ENCODE peak calls at places on chromosomes 16 and 17, in four cellular contexts. One of them, this sample, is unnamed. For H3K4me1, the result is how much of the 10 kb centered on the place peaks cover.

GRCh38 chr17:6239237-6239798 is 169.1 kb downstream of the WSCD1 start:
- DNase-seq in HCT116: no peak
- DNase-seq in HepG2: no peak
- DNase-seq in K562: no peak
- DNase-seq in this sample: no peak

GRCh38 chr17:4478318-4478830 is 20.3 kb upstream of the SPNS2 start:
- DNase-seq in HCT116: no peak
- DNase-seq in HepG2: no peak
- DNase-seq in K562: no peak
- DNase-seq in this sample: no peak

GRCh38 chr16:83403751-83404150 is 404.0 kb upstream of the HSBP1 start:
- DNase-seq in HCT116: no peak
- DNase-seq in HepG2: no peak
- DNase-seq in K562: no peak
- DNase-seq in this sample: no peak

GRCh38 chr17:81371910-81372760 is 23.1 kb upstream of the BAHCC1 start:
- DNase-seq in HCT116: peak
- DNase-seq in HepG2: no peak
- DNase-seq in K562: peak
- DNase-seq in this sample: no peak

GRCh38 chr17:61454095-61454931 is 2.1 kb downstream of the TBX4 start:
- DNase-seq in HCT116: no peak
- DNase-seq in HepG2: no peak
- DNase-seq in K562: no peak
- DNase-seq in this sample: no peak

GRCh38 chr17:8893621-8894020 is 26.1 kb upstream of the PIK3R6 start:
- DNase-seq in HCT116: no peak
- DNase-seq in HepG2: no peak
- DNase-seq in K562: no peak
- DNase-seq in this sample: no peak

GRCh38 chr16:24534634-24535033 is 4.7 kb upstream of the RBBP6 start:
- DNase-seq in HCT116: no peak
- DNase-seq in HepG2: peak
- DNase-seq in K562: no peak
- DNase-seq in this sample: no peak

GRCh38 chr17:39632153-39632941 is 4.6 kb upstream of the STARD3 start:
- DNase-seq in HCT116: peak
- DNase-seq in HepG2: no peak
- DNase-seq in K562: no peak
- DNase-seq in this sample: no peak

GRCh38 chr17:77254961-77255741 is 114.4 kb downstream of the SEC14L1 start:
- DNase-seq in HCT116: peak
- DNase-seq in HepG2: peak
- DNase-seq in K562: no peak
- DNase-seq in this sample: peak

GRCh38 chr17:14904406-14904805 is 360.7 kb downstream of the PMP22 start:
- DNase-seq in HCT116: no peak
- DNase-seq in HepG2: no peak
- DNase-seq in K562: no peak
- DNase-seq in this sample: no peak

GRCh38 chr16:18983565-18984424 is at the start of gene TMC7:
- DNase-seq in HCT116: peak
- DNase-seq in HepG2: peak
- DNase-seq in K562: peak
- DNase-seq in this sample: peak

DNA sequence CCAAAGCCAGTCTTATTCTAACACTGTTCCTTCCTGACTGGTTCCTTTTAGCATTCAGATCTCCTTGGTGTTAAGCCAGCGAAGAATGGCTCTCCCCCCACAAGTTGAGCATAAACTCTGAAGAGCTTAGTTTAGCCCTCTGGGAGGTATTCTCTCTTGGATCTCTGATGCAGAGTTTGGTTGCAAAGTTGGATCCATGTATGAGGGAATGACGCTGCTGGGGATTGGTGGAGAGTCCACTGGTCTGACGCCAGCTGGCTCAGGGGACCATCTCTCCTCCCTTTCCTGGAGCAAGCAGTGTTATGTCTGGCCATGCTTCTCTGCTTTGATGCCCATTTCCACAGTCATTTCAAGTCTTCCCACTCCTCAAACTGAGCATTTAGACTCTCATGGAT is 193.1 kb upstream of the CDH11 start:
- DNase-seq in HCT116: no peak
- DNase-seq in HepG2: no peak
- DNase-seq in K562: no peak
- DNase-seq in this sample: no peak
- H3K4me1 ChIP-seq in HCT116: under half
- H3K4me1 ChIP-seq in HepG2: under half
- H3K4me1 ChIP-seq in K562: under half
- H3K4me1 ChIP-seq in this sample: under half

GRCh38 chr17:65183736-65184135 is 46.6 kb downstream of the RGS9 start:
- DNase-seq in HCT116: no peak
- DNase-seq in HepG2: no peak
- DNase-seq in K562: no peak
- DNase-seq in this sample: no peak
- H3K27ac ChIP-seq in HCT116: no peak
- H3K27ac ChIP-seq in HepG2: no peak
- H3K27ac ChIP-seq in K562: no peak
- H3K27ac ChIP-seq in this sample: no peak

GRCh38 chr17:63531022-63531965 is 8.1 kb downstream of the KCNH6 start:
- DNase-seq in HCT116: no peak
- DNase-seq in HepG2: peak
- DNase-seq in K562: no peak
- DNase-seq in this sample: no peak

GRCh38 chr17:63528183-63528582 is 5.0 kb downstream of the KCNH6 start:
- DNase-seq in HCT116: no peak
- DNase-seq in HepG2: no peak
- DNase-seq in K562: no peak
- DNase-seq in this sample: no peak

GRCh38 chr17:63533433-63534077 is 10.4 kb downstream of the KCNH6 start:
- DNase-seq in HCT116: no peak
- DNase-seq in HepG2: no peak
- DNase-seq in K562: no peak
- DNase-seq in this sample: no peak

GRCh38 chr17:63529711-63530556 is 6.8 kb downstream of the KCNH6 start:
- DNase-seq in HCT116: no peak
- DNase-seq in HepG2: no peak
- DNase-seq in K562: no peak
- DNase-seq in this sample: no peak

DNA sequence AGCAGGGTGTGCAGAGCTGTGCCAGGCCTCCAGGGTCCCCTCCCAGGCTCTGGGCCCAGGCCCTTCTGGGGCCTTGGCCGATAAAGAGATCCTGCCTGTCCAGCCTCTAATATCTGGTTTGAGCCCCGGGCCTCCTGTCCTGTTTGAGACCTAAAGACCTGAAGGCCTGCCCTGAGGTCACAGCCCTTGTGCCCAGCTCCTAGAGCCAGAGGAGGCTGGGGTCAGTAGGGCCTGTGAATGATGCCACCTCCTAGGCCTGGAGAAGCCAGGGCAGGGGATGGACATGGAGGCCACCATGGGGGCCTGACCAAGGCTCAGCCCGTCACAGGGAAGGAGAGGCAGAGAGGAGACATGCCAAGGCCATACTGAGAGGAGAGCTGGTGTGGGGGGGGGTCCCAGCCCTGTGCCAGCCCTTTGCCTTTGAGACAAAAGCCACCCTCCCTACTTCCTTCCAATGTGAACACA is 7.4 kb downstream of the KCNH6 start:
- DNase-seq in HCT116: no peak
- DNase-seq in HepG2: no peak
- DNase-seq in K562: no peak
- DNase-seq in this sample: no peak
- TF ChIP-seq TCF7L2 in HCT116: no peak
- TF ChIP-seq TCF7L2 in HepG2: no peak
- TF ChIP-seq TCF7L2 in K562: no peak
- TF ChIP-seq TCF7L2 in this sample: no peak

GRCh38 chr16:85633888-85634287 is 20.8 kb downstream of the GSE1 start:
- DNase-seq in HCT116: no peak
- DNase-seq in HepG2: no peak
- DNase-seq in K562: no peak
- DNase-seq in this sample: no peak

GRCh38 chr16:85634747-85635544 is 21.8 kb downstream of the GSE1 start:
- DNase-seq in HCT116: no peak
- DNase-seq in HepG2: no peak
- DNase-seq in K562: no peak
- DNase-seq in this sample: no peak

GRCh38 chr16:85631802-85632393 is 18.8 kb downstream of the GSE1 start:
- DNase-seq in HCT116: no peak
- DNase-seq in HepG2: no peak
- DNase-seq in K562: no peak
- DNase-seq in this sample: no peak

GRCh38 chr16:85632709-85633437 is 19.8 kb downstream of the GSE1 start:
- DNase-seq in HCT116: no peak
- DNase-seq in HepG2: no peak
- DNase-seq in K562: no peak
- DNase-seq in this sample: no peak

DNA sequence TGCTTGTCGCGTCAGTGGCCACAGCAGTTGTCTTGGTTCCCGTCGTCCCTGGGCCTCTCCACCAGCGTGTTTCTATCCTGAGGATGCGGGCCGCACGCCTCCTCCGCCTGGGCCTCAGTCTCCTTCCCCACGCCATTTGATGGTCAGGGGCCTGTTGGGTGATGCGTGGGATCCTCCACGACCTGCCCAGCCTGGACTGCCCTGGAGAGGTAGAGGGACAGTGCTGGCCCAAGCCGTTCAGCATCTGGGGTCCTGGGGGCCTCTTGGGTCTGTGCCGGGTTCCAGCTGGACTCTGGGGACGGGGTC is 20.3 kb downstream of the GSE1 start:
- DNase-seq in HCT116: no peak
- DNase-seq in HepG2: no peak
- DNase-seq in K562: no peak
- DNase-seq in this sample: no peak
- H3K4me1 ChIP-seq in HCT116: under half
- H3K4me1 ChIP-seq in HepG2: under half
- H3K4me1 ChIP-seq in K562: half or more
- H3K4me1 ChIP-seq in this sample: under half

DNA sequence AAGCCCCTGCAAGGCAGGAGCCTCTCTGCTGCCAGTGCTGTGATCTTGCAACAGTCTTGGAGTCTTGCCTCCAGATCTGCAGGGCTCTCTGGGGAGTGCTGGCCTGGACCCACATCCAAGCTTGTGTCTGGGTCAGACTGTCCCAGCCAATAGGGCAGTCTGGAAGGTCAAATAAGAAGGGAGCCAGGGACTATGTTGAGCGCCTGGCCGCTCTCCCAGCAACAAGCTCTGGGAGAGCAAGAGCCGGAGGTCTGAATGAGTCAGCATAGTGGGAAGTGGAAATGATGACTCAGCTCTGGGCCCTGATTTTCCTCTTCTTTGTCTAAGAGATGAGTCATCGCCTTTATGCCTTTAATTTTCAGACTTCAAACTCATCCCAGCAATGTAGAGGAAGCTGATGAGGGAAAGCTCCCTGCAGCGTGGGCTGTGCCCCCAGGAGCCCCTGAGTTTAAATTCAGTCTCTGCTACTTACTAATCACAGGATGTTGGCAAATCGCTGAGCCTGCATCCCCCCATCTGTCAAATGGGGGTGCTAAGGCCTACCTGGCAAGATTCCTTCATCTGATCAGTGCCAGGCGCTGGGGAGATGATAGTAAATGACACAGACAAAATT is 43.6 kb upstream of the HAPSTR1 start:
- DNase-seq in HCT116: peak
- DNase-seq in HepG2: peak
- DNase-seq in K562: peak
- DNase-seq in this sample: peak
- H3K27ac ChIP-seq in HCT116: peak
- H3K27ac ChIP-seq in HepG2: peak
- H3K27ac ChIP-seq in K562: peak
- H3K27ac ChIP-seq in this sample: peak

GRCh38 chr16:46883690-46884512 is at the start of gene GPT2:
- DNase-seq in HCT116: peak
- DNase-seq in HepG2: peak
- DNase-seq in K562: peak
- DNase-seq in this sample: peak

GRCh38 chr16:46885960-46886763 is 2.0 kb downstream of the GPT2 start:
- DNase-seq in HCT116: no peak
- DNase-seq in HepG2: no peak
- DNase-seq in K562: no peak
- DNase-seq in this sample: no peak

GRCh38 chr16:46882940-46883307 is 1.2 kb upstream of the GPT2 start:
- DNase-seq in HCT116: no peak
- DNase-seq in HepG2: peak
- DNase-seq in K562: no peak
- DNase-seq in this sample: no peak

GRCh38 chr16:46883353-46883689 is 841 bp upstream of the GPT2 start:
- DNase-seq in HCT116: no peak
- DNase-seq in HepG2: peak
- DNase-seq in K562: no peak
- DNase-seq in this sample: no peak

DNA sequence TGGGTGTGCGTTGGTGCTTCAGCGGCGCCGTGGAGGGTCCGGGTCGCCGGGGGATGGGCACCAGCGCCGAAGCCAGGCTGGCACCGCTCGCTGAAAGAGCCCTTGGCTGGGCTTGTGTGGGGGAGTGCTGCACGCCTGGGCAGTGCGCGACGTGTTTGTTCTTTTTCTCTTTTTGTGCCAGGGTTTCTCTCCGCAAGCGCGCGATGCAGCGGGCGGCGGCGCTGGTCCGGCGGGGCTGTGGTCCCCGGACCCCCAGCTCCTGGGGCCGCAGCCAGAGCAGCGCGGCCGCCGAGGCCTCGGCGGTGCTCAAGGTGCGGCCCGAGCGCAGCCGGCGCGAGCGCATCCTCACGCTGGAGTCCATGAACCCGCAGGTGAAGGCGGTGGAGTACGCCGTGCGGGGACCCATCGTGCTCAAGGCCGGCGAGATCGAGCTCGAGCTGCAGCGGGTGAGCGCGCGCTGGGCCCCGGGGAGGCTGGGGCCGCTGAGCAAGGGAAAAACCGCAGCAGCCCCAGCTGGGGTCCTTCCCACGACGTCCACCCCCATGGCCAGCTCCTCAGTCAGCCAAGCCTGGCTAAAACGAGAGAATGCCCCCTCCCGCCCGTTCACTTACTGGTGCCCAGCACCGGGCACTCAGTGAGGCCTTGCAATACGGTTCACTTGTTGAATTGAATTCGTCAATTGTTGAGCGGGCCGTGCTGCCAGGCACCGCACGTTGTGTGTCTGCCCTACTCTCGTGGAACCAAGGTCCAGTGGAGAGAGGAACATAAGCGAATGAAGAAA is 541 bp downstream of the GPT2 start:
- DNase-seq in HCT116: no peak
- DNase-seq in HepG2: no peak
- DNase-seq in K562: no peak
- DNase-seq in this sample: no peak
- TF ChIP-seq TCF7L2 in HCT116: no peak
- TF ChIP-seq TCF7L2 in HepG2: no peak
- TF ChIP-seq TCF7L2 in K562: no peak
- TF ChIP-seq TCF7L2 in this sample: no peak

GRCh38 chr17:31510273-31511175 is 119.0 kb downstream of the RAB11FIP4 start:
- DNase-seq in HCT116: no peak
- DNase-seq in HepG2: no peak
- DNase-seq in K562: no peak
- DNase-seq in this sample: no peak
- H3K4me1 ChIP-seq in HCT116: under half
- H3K4me1 ChIP-seq in HepG2: half or more
- H3K4me1 ChIP-seq in K562: under half
- H3K4me1 ChIP-seq in this sample: under half